ENCODE peak calls at places on chromosomes 6 and 20, in four cellular contexts. One of them, this sample, is unnamed.
A peak's percentile ranks its signal among the peaks of the same experiment; 100 is the strongest.

GRCh38 chr6:52596371-52597028 is 19.6 kb upstream of the TRAM2 start:
- DNase-seq in ovary: no peak
- DNase-seq in fibroblast of lung: peak; percentile 80
- DNase-seq in activated effector memory CD4-positive, alpha-beta T cell treated with Interleukin-2 at 50 U/mL for 16 hours: no peak
- DNase-seq in this sample: peak; percentile 84

GRCh38 chr20:3044336-3044965 is 1.0 kb downstream of the GNRH2 start:
- DNase-seq in fibroblast of lung: no peak
- DNase-seq in activated effector memory CD4-positive, alpha-beta T cell treated with Interleukin-2 at 50 U/mL for 16 hours: no peak
- DNase-seq in ovary: peak; percentile 42
- DNase-seq in this sample: no peak

GRCh38 chr6:152110878-152111820 is 303.7 kb downstream of the ESR1 start:
- DNase-seq in activated effector memory CD4-positive, alpha-beta T cell treated with Interleukin-2 at 50 U/mL for 16 hours: no peak
- DNase-seq in ovary: no peak
- DNase-seq in fibroblast of lung: peak; percentile 27
- DNase-seq in this sample: peak; percentile 78

GRCh38 chr6:161091972-161092701 is 100.6 kb downstream of the MAP3K4 start:
- DNase-seq in activated effector memory CD4-positive, alpha-beta T cell treated with Interleukin-2 at 50 U/mL for 16 hours: no peak
- DNase-seq in fibroblast of lung: peak; percentile 82
- DNase-seq in ovary: no peak
- DNase-seq in this sample: peak; percentile 75

GRCh38 chr6:32852844-32853540 is 512 bp downstream of the TAP1 start:
- DNase-seq in fibroblast of lung: peak; percentile 36
- DNase-seq in activated effector memory CD4-positive, alpha-beta T cell treated with Interleukin-2 at 50 U/mL for 16 hours: peak; percentile 39
- DNase-seq in ovary: no peak
- DNase-seq in this sample: peak; percentile 54

GRCh38 chr20:3314391-3314790 is 75.4 kb upstream of the SLC4A11 start:
- DNase-seq in ovary: no peak
- DNase-seq in activated effector memory CD4-positive, alpha-beta T cell treated with Interleukin-2 at 50 U/mL for 16 hours: no peak
- DNase-seq in fibroblast of lung: no peak
- DNase-seq in this sample: no peak

GRCh38 chr6:15663057-15663638 is 320 bp upstream of the DTNBP1 start:
- DNase-seq in ovary: no peak
- DNase-seq in activated effector memory CD4-positive, alpha-beta T cell treated with Interleukin-2 at 50 U/mL for 16 hours: no peak
- DNase-seq in fibroblast of lung: peak; percentile 55
- DNase-seq in this sample: peak; percentile 74

GRCh38 chr20:40452758-40453157 is 236.3 kb downstream of the MAFB start:
- DNase-seq in fibroblast of lung: no peak
- DNase-seq in activated effector memory CD4-positive, alpha-beta T cell treated with Interleukin-2 at 50 U/mL for 16 hours: no peak
- DNase-seq in ovary: no peak
- DNase-seq in this sample: no peak

GRCh38 chr20:41245086-41245707 is 72.3 kb downstream of the ZHX3 start:
- DNase-seq in fibroblast of lung: peak; percentile 36
- DNase-seq in ovary: no peak
- DNase-seq in activated effector memory CD4-positive, alpha-beta T cell treated with Interleukin-2 at 50 U/mL for 16 hours: no peak
- DNase-seq in this sample: peak; percentile 37